ENCODE peak calls at places on chromosomes 4 and X, in four cellular contexts. One of them, this sample, is unnamed.

GRCh38 chr4:5157721-5158390 is 106.6 kb downstream of the STK32B start:
- DNase-seq in H54: no peak
- DNase-seq in DMS79: no peak
- DNase-seq in omental fat pad: no peak
- DNase-seq in this sample: no peak

GRCh38 chrX:131288738-131289511 is at the start of gene IGSF1:
- DNase-seq in DMS79: no peak
- DNase-seq in H54: peak; percentile 21
- DNase-seq in omental fat pad: no peak
- DNase-seq in this sample: no peak

GRCh38 chr4:85499573-85499972 is 24.6 kb downstream of the ARHGAP24 start:
- DNase-seq in H54: no peak
- DNase-seq in DMS79: no peak
- DNase-seq in omental fat pad: no peak
- DNase-seq in this sample: no peak

GRCh38 chr4:174873931-174874330 is 44.2 kb upstream of the ADAM29 start:
- DNase-seq in H54: no peak
- DNase-seq in omental fat pad: no peak
- DNase-seq in DMS79: no peak
- DNase-seq in this sample: no peak

GRCh38 chr4:76308548-76308947 is 2.0 kb downstream of the STBD1 start:
- DNase-seq in H54: no peak
- DNase-seq in omental fat pad: no peak
- DNase-seq in DMS79: no peak
- DNase-seq in this sample: no peak

GRCh38 chr4:70996014-70996353 is 2.5 kb downstream of the DCK start:
- DNase-seq in H54: no peak
- DNase-seq in omental fat pad: no peak
- DNase-seq in DMS79: no peak
- DNase-seq in this sample: no peak

GRCh38 chr4:152501846-152502536 is 33.9 kb downstream of the FBXW7 start:
- DNase-seq in omental fat pad: no peak
- DNase-seq in DMS79: no peak
- DNase-seq in H54: no peak
- DNase-seq in this sample: no peak

GRCh38 chr4:6472387-6473263 is at the start of gene PPP2R2C:
- DNase-seq in H54: no peak
- DNase-seq in omental fat pad: peak; percentile 11
- DNase-seq in DMS79: no peak
- DNase-seq in this sample: peak; percentile 7

GRCh38 chrX:1500701-1501624 is 36.0 kb downstream of the P2RY8 start:
- DNase-seq in DMS79: no peak
- DNase-seq in H54: no peak
- DNase-seq in omental fat pad: no peak
- DNase-seq in this sample: no peak

GRCh38 chr4:108008721-108009120 is 19.0 kb downstream of the HADH start:
- DNase-seq in omental fat pad: no peak
- DNase-seq in DMS79: no peak
- DNase-seq in H54: no peak
- DNase-seq in this sample: no peak

GRCh38 chr4:182975806-182976205 is 58.6 kb upstream of the DCTD start:
- DNase-seq in omental fat pad: no peak
- DNase-seq in DMS79: no peak
- DNase-seq in H54: peak; percentile 30
- DNase-seq in this sample: peak; percentile 89

GRCh38 chrX:71532078-71532752 is 689 bp upstream of the OGT start:
- DNase-seq in H54: no peak
- DNase-seq in DMS79: no peak
- DNase-seq in omental fat pad: no peak
- DNase-seq in this sample: no peak

GRCh38 chr4:25667931-25668557 is 12.4 kb downstream of the SLC34A2 start:
- DNase-seq in DMS79: no peak
- DNase-seq in omental fat pad: no peak
- DNase-seq in H54: no peak
- DNase-seq in this sample: no peak

GRCh38 chrX:134377537-134377936 is 82.4 kb upstream of the HPRT1 start:
- DNase-seq in DMS79: no peak
- DNase-seq in omental fat pad: no peak
- DNase-seq in H54: no peak
- DNase-seq in this sample: peak; percentile 3

This sample was measured in SW 1271.